ENCODE peak calls at places on chromosomes 16 and 17, in nine cellular contexts. P, S, J, U, W, F, L, G and R are unnamed samples. For H3K4me1 and H3K27me3, the result is how much of the 10 kb centered on the place peaks cover.

GRCh38 chr16:4385789-4386451 is 14.3 kb downstream of the VASN start:
- DNase-seq in P (no peak), S (no peak), J (no peak), U (no peak), W (no peak), F (no peak), L (no peak), G (no peak), R (no peak)

GRCh38 chr16:88195021-88195581 is 187.7 kb upstream of the ZNF469 start:
- DNase-seq in P (no peak), S (no peak), J (peak), U (no peak), W (no peak), F (no peak), L (no peak), G (peak), R (no peak)

GRCh38 chr17:39244600-39245570 is 19.1 kb upstream of the STAC2 start:
- DNase-seq in P (peak), S (peak), J (peak), U (peak), W (peak), F (peak), L (peak), G (peak), R (peak)

GRCh38 chr17:38464251-38464722 is 36.0 kb downstream of the ARHGAP23 start:
- DNase-seq in P (no peak), S (no peak), J (no peak), U (peak), W (no peak), F (no peak), L (no peak), G (no peak), R (no peak)

GRCh38 chr16:21104124-21104860 is 46.4 kb downstream of the DNAH3 start:
- DNase-seq in P (no peak), S (no peak), J (no peak), U (no peak), W (no peak), F (no peak), L (no peak), G (peak), R (no peak)

GRCh38 chr16:10617662-10618420 is 37.4 kb upstream of the EMP2 start:
- DNase-seq in P (no peak), S (no peak), J (no peak), U (no peak), W (no peak), F (no peak), L (no peak), G (no peak), R (no peak)

GRCh38 chr17:10646393-10646990 is 10.6 kb downstream of the MYH3 start:
- DNase-seq in P (peak), S (peak), J (peak), U (peak), W (peak), F (peak), L (peak), G (peak), R (peak)

GRCh38 chr16:76818611-76819181 is 372.3 kb upstream of the MON1B start:
- DNase-seq in P (no peak), S (no peak), J (no peak), U (no peak), W (no peak), F (no peak), L (no peak), G (no peak), R (no peak)

GRCh38 chr17:62083651-62084050 is 18.6 kb upstream of the MED13 start:
- DNase-seq in P (no peak), S (no peak), J (no peak), U (no peak), W (no peak), F (no peak), L (no peak), G (no peak), R (no peak)
- H3K4me3 ChIP-seq in P (no peak), S (no peak), J (no peak), U (no peak), W (no peak), F (no peak), L (no peak), G (no peak), R (no peak)

DNA sequence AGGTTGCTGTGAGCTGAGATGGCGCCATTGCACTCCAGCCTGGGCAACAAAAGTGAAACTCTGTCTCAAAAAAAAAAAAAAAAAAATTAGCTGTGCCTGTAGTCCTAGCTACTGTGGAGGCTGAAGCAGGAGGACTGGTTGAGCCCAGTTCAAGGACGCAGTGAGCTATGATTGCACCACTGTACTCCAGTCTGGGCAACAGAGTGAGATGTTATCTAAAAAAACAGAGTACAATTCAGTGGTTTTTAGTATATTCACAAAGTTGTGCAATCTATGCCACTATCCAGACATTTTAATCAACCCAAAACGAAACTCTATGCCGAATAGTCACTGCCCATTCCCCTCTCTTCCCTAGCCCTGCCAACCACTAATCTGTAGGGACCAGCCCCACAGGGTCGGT is 25.1 kb downstream of the C16orf54 start:
- DNase-seq in P (no peak), S (no peak), J (no peak), U (no peak), W (no peak), F (no peak), L (no peak), G (no peak), R (no peak)
- H3K4me1 ChIP-seq in P (under half), S (under half), J (under half), U (under half), W (under half), F (under half), L (under half), G (under half), R (under half)

GRCh38 chr17:48611213-48611612 is 396 bp upstream of the HOXB7 start:
- DNase-seq in P (no peak), S (no peak), J (no peak), U (no peak), W (no peak), F (peak), L (no peak), G (no peak), R (no peak)

GRCh38 chr17:48611681-48612455 is 1.1 kb upstream of the HOXB7 start:
- DNase-seq in P (no peak), S (no peak), J (no peak), U (no peak), W (no peak), F (peak), L (no peak), G (no peak), R (no peak)

GRCh38 chr17:48608921-48609505 is 1.8 kb downstream of the HOXB7 start:
- DNase-seq in P (no peak), S (no peak), J (no peak), U (no peak), W (no peak), F (no peak), L (no peak), G (no peak), R (no peak)

GRCh38 chr17:48609754-48610281 is 999 bp downstream of the HOXB7 start:
- DNase-seq in P (no peak), S (no peak), J (no peak), U (no peak), W (no peak), F (no peak), L (no peak), G (no peak), R (no peak)

GRCh38 chr17:48610282-48611211 is at the start of gene HOXB7:
- DNase-seq in P (no peak), S (peak), J (peak), U (peak), W (no peak), F (peak), L (no peak), G (no peak), R (no peak)
- H3K27me3 ChIP-seq in P (half or more), S (under half), J (half or more), U (half or more), W (under half), F (under half), L (under half), G (half or more), R (under half)

GRCh38 chr16:29700253-29700987 is 21.4 kb downstream of the QPRT start:
- DNase-seq in P (peak), S (peak), J (peak), U (peak), W (peak), F (peak), L (peak), G (no peak), R (peak)
- H3K4me3 ChIP-seq in P (no peak), S (no peak), J (no peak), U (no peak), W (no peak), F (no peak), L (peak), G (no peak), R (no peak)

GRCh38 chr17:61294286-61294685 is 105.4 kb upstream of the TBX2 start:
- DNase-seq in P (no peak), S (no peak), J (no peak), U (no peak), W (no peak), F (no peak), L (no peak), G (no peak), R (no peak)

GRCh38 chr17:61286449-61286848 is 113.2 kb upstream of the TBX2 start:
- DNase-seq in P (peak), S (no peak), J (no peak), U (no peak), W (no peak), F (no peak), L (no peak), G (no peak), R (no peak)

GRCh38 chr17:61291457-61292311 is 108.0 kb upstream of the TBX2 start:
- DNase-seq in P (no peak), S (no peak), J (no peak), U (no peak), W (no peak), F (no peak), L (no peak), G (no peak), R (no peak)

GRCh38 chr17:61285483-61286320 is 113.9 kb upstream of the TBX2 start:
- DNase-seq in P (peak), S (no peak), J (no peak), U (no peak), W (no peak), F (no peak), L (no peak), G (no peak), R (no peak)

GRCh38 chr17:61289408-61290385 is 109.9 kb upstream of the TBX2 start:
- DNase-seq in P (no peak), S (no peak), J (no peak), U (no peak), W (no peak), F (no peak), L (no peak), G (no peak), R (no peak)
- H3K4me1 ChIP-seq in P (under half), S (under half), J (under half), U (under half), W (under half), F (under half), L (under half), G (half or more), R (under half)

GRCh38 chr17:79798296-79799173 is 1.7 kb upstream of the CBX8 start:
- DNase-seq in P (peak), S (no peak), J (no peak), U (no peak), W (no peak), F (peak), L (peak), G (no peak), R (peak)

GRCh38 chr17:79796570-79797491 is at the start of gene CBX8:
- DNase-seq in P (peak), S (peak), J (peak), U (peak), W (peak), F (peak), L (peak), G (peak), R (peak)

GRCh38 chr17:79795795-79796569 is 895 bp downstream of the CBX8 start:
- DNase-seq in P (peak), S (no peak), J (no peak), U (no peak), W (no peak), F (peak), L (no peak), G (no peak), R (no peak)

GRCh38 chr17:79799174-79799537 is 2.3 kb upstream of the CBX8 start:
- DNase-seq in P (no peak), S (no peak), J (no peak), U (no peak), W (no peak), F (no peak), L (peak), G (no peak), R (no peak)

GRCh38 chr17:79797492-79798295 is 817 bp upstream of the CBX8 start:
- DNase-seq in P (peak), S (no peak), J (peak), U (no peak), W (no peak), F (no peak), L (no peak), G (no peak), R (no peak)
- H3K27me3 ChIP-seq in P (half or more), S (half or more), J (half or more), U (under half), W (under half), F (under half), L (under half), G (half or more), R (under half)